ENCODE peak calls at places on chromosomes 11 and 22, in nine cellular contexts. One of them, this sample, is unnamed. For H3K27me3, the result is how much of the 10 kb centered on the place peaks cover.

GRCh38 chr22:39097098-39098020 is at the start of gene APOBEC3H:
- DNase-seq in lower lobe of right lung: peak
- DNase-seq in H9: no peak
- DNase-seq in H7: peak
- DNase-seq in cardiac muscle cell: peak
- DNase-seq in right lobe of liver: no peak
- DNase-seq in CD4-positive, alpha-beta T cell: no peak
- DNase-seq in CD8-positive, alpha-beta T cell: peak
- DNase-seq in SJSA1: no peak
- DNase-seq in this sample: no peak

GRCh38 chr11:3359092-3359824 is 19.7 kb downstream of the ZNF195 start:
- DNase-seq in right lobe of liver: no peak
- DNase-seq in SJSA1: no peak
- DNase-seq in CD8-positive, alpha-beta T cell: no peak
- DNase-seq in CD4-positive, alpha-beta T cell: no peak
- DNase-seq in H7: no peak
- DNase-seq in H9: no peak
- DNase-seq in cardiac muscle cell: no peak
- DNase-seq in lower lobe of right lung: no peak
- DNase-seq in this sample: no peak

GRCh38 chr11:65181569-65182257 is at the start of gene CAPN1:
- DNase-seq in right lobe of liver: peak
- DNase-seq in H9: peak
- DNase-seq in cardiac muscle cell: peak
- DNase-seq in CD4-positive, alpha-beta T cell: peak
- DNase-seq in SJSA1: peak
- DNase-seq in lower lobe of right lung: peak
- DNase-seq in H7: peak
- DNase-seq in CD8-positive, alpha-beta T cell: peak
- DNase-seq in this sample: peak

GRCh38 chr11:129644326-129644725 is 171.3 kb upstream of the TMEM45B start:
- DNase-seq in SJSA1: no peak
- DNase-seq in H9: no peak
- DNase-seq in CD4-positive, alpha-beta T cell: no peak
- DNase-seq in H7: no peak
- DNase-seq in lower lobe of right lung: no peak
- DNase-seq in cardiac muscle cell: peak
- DNase-seq in CD8-positive, alpha-beta T cell: no peak
- DNase-seq in right lobe of liver: no peak
- DNase-seq in this sample: no peak

GRCh38 chr11:115659061-115659963 is 155.1 kb upstream of the CADM1 start:
- DNase-seq in H9: peak
- DNase-seq in cardiac muscle cell: peak
- DNase-seq in lower lobe of right lung: peak
- DNase-seq in SJSA1: no peak
- DNase-seq in right lobe of liver: no peak
- DNase-seq in CD8-positive, alpha-beta T cell: no peak
- DNase-seq in CD4-positive, alpha-beta T cell: no peak
- DNase-seq in H7: peak
- DNase-seq in this sample: no peak

GRCh38 chr11:31956310-31956709 is 134.6 kb upstream of the RCN1 start:
- DNase-seq in CD8-positive, alpha-beta T cell: no peak
- DNase-seq in right lobe of liver: no peak
- DNase-seq in CD4-positive, alpha-beta T cell: no peak
- DNase-seq in cardiac muscle cell: no peak
- DNase-seq in H7: no peak
- DNase-seq in H9: no peak
- DNase-seq in SJSA1: no peak
- DNase-seq in lower lobe of right lung: no peak
- DNase-seq in this sample: no peak

GRCh38 chr11:12232819-12233601 is 122.6 kb downstream of the MICAL2 start:
- DNase-seq in H7: no peak
- DNase-seq in SJSA1: peak
- DNase-seq in cardiac muscle cell: no peak
- DNase-seq in CD4-positive, alpha-beta T cell: no peak
- DNase-seq in lower lobe of right lung: no peak
- DNase-seq in H9: no peak
- DNase-seq in right lobe of liver: no peak
- DNase-seq in CD8-positive, alpha-beta T cell: no peak
- DNase-seq in this sample: peak

GRCh38 chr11:2207773-2208621 is 36.4 kb upstream of the TH start:
- DNase-seq in CD8-positive, alpha-beta T cell: no peak
- DNase-seq in H7: no peak
- DNase-seq in lower lobe of right lung: no peak
- DNase-seq in right lobe of liver: peak
- DNase-seq in CD4-positive, alpha-beta T cell: no peak
- DNase-seq in SJSA1: no peak
- DNase-seq in cardiac muscle cell: no peak
- DNase-seq in H9: peak
- DNase-seq in this sample: no peak

GRCh38 chr11:47147250-47147649 is 29.4 kb downstream of the ARFGAP2 start:
- DNase-seq in cardiac muscle cell: no peak
- DNase-seq in H7: no peak
- DNase-seq in CD8-positive, alpha-beta T cell: no peak
- DNase-seq in lower lobe of right lung: no peak
- DNase-seq in CD4-positive, alpha-beta T cell: no peak
- DNase-seq in right lobe of liver: no peak
- DNase-seq in SJSA1: no peak
- DNase-seq in H9: no peak
- DNase-seq in this sample: no peak

GRCh38 chr22:44947846-44948245 is 62.0 kb downstream of the PHF21B start:
- DNase-seq in cardiac muscle cell: no peak
- DNase-seq in H7: no peak
- DNase-seq in CD8-positive, alpha-beta T cell: no peak
- DNase-seq in H9: no peak
- DNase-seq in CD4-positive, alpha-beta T cell: no peak
- DNase-seq in right lobe of liver: no peak
- DNase-seq in SJSA1: no peak
- DNase-seq in lower lobe of right lung: no peak
- DNase-seq in this sample: no peak
- H3K27me3 ChIP-seq in cardiac muscle cell: under half
- H3K27me3 ChIP-seq in H7: under half
- H3K27me3 ChIP-seq in CD8-positive, alpha-beta T cell: under half
- H3K27me3 ChIP-seq in H9: under half
- H3K27me3 ChIP-seq in CD4-positive, alpha-beta T cell: under half
- H3K27me3 ChIP-seq in right lobe of liver: under half
- H3K27me3 ChIP-seq in SJSA1: under half
- H3K27me3 ChIP-seq in lower lobe of right lung: under half
- H3K27me3 ChIP-seq in this sample: under half

DNA sequence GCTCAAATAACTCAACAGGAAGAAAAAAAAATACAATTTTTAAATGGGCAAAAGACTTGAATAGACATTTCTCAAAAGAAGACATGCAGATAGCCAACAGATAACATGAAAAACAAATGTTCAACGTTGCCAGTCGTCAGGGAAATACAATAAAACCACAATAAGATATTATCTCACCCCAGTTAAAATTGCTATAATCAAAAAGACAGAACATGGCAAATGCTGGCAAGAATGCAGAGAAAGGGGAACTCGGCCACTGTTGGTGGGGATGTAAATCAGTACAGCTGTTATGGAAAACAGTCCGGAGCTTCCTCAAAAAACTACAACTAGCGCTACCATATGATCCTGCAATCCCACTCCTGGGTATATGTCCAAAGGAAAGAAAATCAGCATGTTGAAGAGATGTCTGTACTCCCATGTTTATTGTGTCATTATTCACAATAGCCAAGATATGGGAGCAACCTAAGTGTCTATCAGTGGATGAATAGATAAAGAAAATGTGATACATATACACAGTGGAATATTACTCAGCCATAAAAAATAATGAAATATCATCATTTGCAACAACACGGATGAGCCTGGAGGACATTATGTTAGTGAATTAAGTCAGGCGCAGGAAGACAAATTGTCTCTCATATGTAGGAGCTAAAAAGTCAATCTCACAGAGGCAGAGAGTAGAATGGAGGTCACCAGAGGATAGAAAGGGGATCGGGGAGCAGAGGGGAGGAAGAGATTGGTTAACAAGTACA is 12.2 kb upstream of the CYTH4 start:
- DNase-seq in H7: no peak
- DNase-seq in lower lobe of right lung: peak
- DNase-seq in CD8-positive, alpha-beta T cell: no peak
- DNase-seq in H9: no peak
- DNase-seq in cardiac muscle cell: no peak
- DNase-seq in CD4-positive, alpha-beta T cell: no peak
- DNase-seq in SJSA1: no peak
- DNase-seq in right lobe of liver: no peak
- DNase-seq in this sample: no peak
- H3K27me3 ChIP-seq in H7: under half
- H3K27me3 ChIP-seq in lower lobe of right lung: under half
- H3K27me3 ChIP-seq in CD8-positive, alpha-beta T cell: under half
- H3K27me3 ChIP-seq in H9: under half
- H3K27me3 ChIP-seq in cardiac muscle cell: under half
- H3K27me3 ChIP-seq in CD4-positive, alpha-beta T cell: under half
- H3K27me3 ChIP-seq in SJSA1: under half
- H3K27me3 ChIP-seq in right lobe of liver: under half
- H3K27me3 ChIP-seq in this sample: under half

GRCh38 chr11:122977455-122978302 is 4.0 kb downstream of the BSX start:
- DNase-seq in cardiac muscle cell: peak
- DNase-seq in lower lobe of right lung: no peak
- DNase-seq in H7: peak
- DNase-seq in H9: peak
- DNase-seq in CD4-positive, alpha-beta T cell: no peak
- DNase-seq in CD8-positive, alpha-beta T cell: no peak
- DNase-seq in SJSA1: no peak
- DNase-seq in right lobe of liver: no peak
- DNase-seq in this sample: no peak

GRCh38 chr11:122979103-122979814 is 2.4 kb downstream of the BSX start:
- DNase-seq in lower lobe of right lung: no peak
- DNase-seq in SJSA1: no peak
- DNase-seq in CD4-positive, alpha-beta T cell: no peak
- DNase-seq in right lobe of liver: no peak
- DNase-seq in cardiac muscle cell: no peak
- DNase-seq in CD8-positive, alpha-beta T cell: no peak
- DNase-seq in H9: peak
- DNase-seq in H7: peak
- DNase-seq in this sample: no peak

GRCh38 chr11:122978303-122978620 is 3.4 kb downstream of the BSX start:
- DNase-seq in lower lobe of right lung: no peak
- DNase-seq in CD8-positive, alpha-beta T cell: no peak
- DNase-seq in cardiac muscle cell: no peak
- DNase-seq in right lobe of liver: no peak
- DNase-seq in SJSA1: no peak
- DNase-seq in CD4-positive, alpha-beta T cell: no peak
- DNase-seq in H7: no peak
- DNase-seq in H9: peak
- DNase-seq in this sample: no peak

GRCh38 chr11:122976396-122976733 is 5.3 kb downstream of the BSX start:
- DNase-seq in cardiac muscle cell: no peak
- DNase-seq in lower lobe of right lung: no peak
- DNase-seq in CD4-positive, alpha-beta T cell: no peak
- DNase-seq in SJSA1: no peak
- DNase-seq in H7: peak
- DNase-seq in H9: no peak
- DNase-seq in right lobe of liver: no peak
- DNase-seq in CD8-positive, alpha-beta T cell: no peak
- DNase-seq in this sample: no peak

DNA sequence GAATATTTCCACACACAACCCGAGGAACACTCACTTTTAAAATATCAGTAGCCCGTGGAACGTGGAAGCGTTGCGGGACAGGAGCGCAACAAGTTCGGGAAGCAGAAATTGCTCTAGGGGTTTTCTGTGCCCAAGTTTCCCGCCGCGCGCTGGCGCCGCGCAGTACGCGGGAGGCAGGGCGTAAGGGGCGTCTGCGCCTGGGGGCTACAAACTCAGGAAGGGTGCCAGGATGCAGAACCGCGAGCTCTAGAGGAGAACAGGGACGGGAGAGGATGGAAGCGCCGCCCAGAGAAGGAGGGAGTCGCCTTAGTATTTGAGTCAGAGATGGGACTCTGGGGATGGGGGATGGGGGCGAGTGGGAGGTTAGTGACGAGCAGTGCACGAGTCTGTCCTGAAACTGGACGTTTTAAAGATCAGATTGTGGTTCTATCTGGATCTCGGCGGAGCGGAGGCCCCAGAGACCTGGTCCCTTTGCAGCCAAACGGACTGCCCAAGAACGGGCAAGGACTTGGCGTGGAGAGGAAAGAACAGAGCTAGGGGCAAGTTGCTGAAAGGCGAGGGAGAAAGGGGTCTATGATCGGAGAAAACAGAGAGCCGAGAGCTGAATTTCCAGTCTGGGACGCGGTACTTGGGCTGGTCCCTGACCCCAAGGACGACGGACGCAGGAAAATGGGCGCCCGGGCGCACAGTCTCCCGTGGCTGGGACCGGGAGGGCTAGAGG is 4.7 kb downstream of the BSX start:
- DNase-seq in CD4-positive, alpha-beta T cell: no peak
- DNase-seq in H9: peak
- DNase-seq in lower lobe of right lung: no peak
- DNase-seq in SJSA1: no peak
- DNase-seq in CD8-positive, alpha-beta T cell: no peak
- DNase-seq in right lobe of liver: no peak
- DNase-seq in cardiac muscle cell: no peak
- DNase-seq in H7: peak
- DNase-seq in this sample: no peak
- H3K27me3 ChIP-seq in CD4-positive, alpha-beta T cell: half or more
- H3K27me3 ChIP-seq in H9: half or more
- H3K27me3 ChIP-seq in lower lobe of right lung: half or more
- H3K27me3 ChIP-seq in SJSA1: under half
- H3K27me3 ChIP-seq in CD8-positive, alpha-beta T cell: under half
- H3K27me3 ChIP-seq in right lobe of liver: under half
- H3K27me3 ChIP-seq in cardiac muscle cell: half or more
- H3K27me3 ChIP-seq in H7: half or more
- H3K27me3 ChIP-seq in this sample: half or more

DNA sequence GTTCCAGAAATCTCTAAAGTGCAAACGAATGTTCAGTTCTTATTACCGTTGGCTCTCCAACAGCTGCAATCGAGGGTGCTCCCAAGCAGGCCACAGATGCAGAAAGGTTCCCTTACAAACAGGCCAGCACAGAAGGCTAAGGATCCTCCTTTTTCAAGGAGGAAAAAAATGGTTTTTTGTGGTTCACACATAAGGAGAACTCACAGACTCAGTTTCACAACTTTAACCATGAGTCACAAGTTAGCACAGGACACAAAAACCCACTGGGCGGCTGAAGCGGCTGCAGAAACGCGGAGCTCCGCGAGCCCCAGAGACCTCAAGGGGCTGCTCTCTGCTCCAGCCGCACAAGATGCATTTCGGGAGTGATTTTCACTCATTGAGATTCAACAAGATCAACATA is 98.2 kb upstream of the PRR5 start:
- DNase-seq in lower lobe of right lung: no peak
- DNase-seq in right lobe of liver: no peak
- DNase-seq in H7: no peak
- DNase-seq in cardiac muscle cell: no peak
- DNase-seq in SJSA1: no peak
- DNase-seq in H9: no peak
- DNase-seq in CD4-positive, alpha-beta T cell: no peak
- DNase-seq in CD8-positive, alpha-beta T cell: no peak
- DNase-seq in this sample: no peak
- H3K27me3 ChIP-seq in lower lobe of right lung: under half
- H3K27me3 ChIP-seq in right lobe of liver: under half
- H3K27me3 ChIP-seq in H7: under half
- H3K27me3 ChIP-seq in cardiac muscle cell: under half
- H3K27me3 ChIP-seq in SJSA1: under half
- H3K27me3 ChIP-seq in H9: under half
- H3K27me3 ChIP-seq in CD4-positive, alpha-beta T cell: under half
- H3K27me3 ChIP-seq in CD8-positive, alpha-beta T cell: under half
- H3K27me3 ChIP-seq in this sample: under half

This sample was measured in AG04450.